ENCODE peak calls at places on chromosome 19, in four cellular contexts. Y, T, Q and U are unnamed samples.

GRCh38 chr19:14051980-14052379 is 9.9 kb downstream of the PALM3 start:
- DNase-seq in Y (no peak), T (no peak), Q (no peak), U (no peak)

GRCh38 chr19:18109731-18110671 is 12.4 kb downstream of the MAST3 start:
- DNase-seq in Y (no peak), T (peak; percentile 62), Q (peak; percentile 89), U (peak; percentile 79)

GRCh38 chr19:51020988-51021651 is 1.6 kb upstream of the KLK10 start:
- DNase-seq in Y (peak; percentile 38), T (peak; percentile 58), Q (no peak), U (peak; percentile 30)

GRCh38 chr19:36488816-36489138 is 584 bp downstream of the ZNF566 start:
- DNase-seq in Y (no peak), T (peak; percentile 14), Q (no peak), U (no peak)

GRCh38 chr19:15911599-15912237 is 13.8 kb upstream of the CYP4F2 start:
- DNase-seq in Y (no peak), T (no peak), Q (peak; percentile 45), U (no peak)

GRCh38 chr19:51365211-51366049 is 758 bp downstream of the ETFB start:
- DNase-seq in Y (no peak), T (peak; percentile 61), Q (no peak), U (peak; percentile 66)

GRCh38 chr19:6250024-6250605 is 29.7 kb downstream of the MLLT1 start:
- DNase-seq in Y (no peak), T (no peak), Q (no peak), U (no peak)

GRCh38 chr19:33998302-33998701 is 174.0 kb upstream of the LSM14A start:
- DNase-seq in Y (no peak), T (no peak), Q (no peak), U (no peak)

GRCh38 chr19:10011974-10012373 is 1.3 kb upstream of the RDH8 start:
- DNase-seq in Y (no peak), T (no peak), Q (no peak), U (no peak)

GRCh38 chr19:4414144-4414799 is 11.8 kb downstream of the CHAF1A start:
- DNase-seq in Y (no peak), T (no peak), Q (no peak), U (peak; percentile 33)

GRCh38 chr19:4326837-4327251 is 11.8 kb downstream of the STAP2 start:
- DNase-seq in Y (peak; percentile 64), T (peak; percentile 52), Q (no peak), U (no peak)

GRCh38 chr19:8221161-8221560 is 12.0 kb downstream of the CERS4 start:
- DNase-seq in Y (no peak), T (no peak), Q (no peak), U (no peak)

GRCh38 chr19:35562336-35562735 is 1.1 kb downstream of the ATP4A start:
- DNase-seq in Y (no peak), T (no peak), Q (no peak), U (no peak)

GRCh38 chr19:43594710-43595604 is 977 bp downstream of the IRGQ start:
- DNase-seq in Y (peak; percentile 53), T (peak; percentile 75), Q (peak; percentile 74), U (peak; percentile 61)

GRCh38 chr19:58330458-58330857 is 3.7 kb downstream of the ZSCAN22 start:
- DNase-seq in Y (no peak), T (no peak), Q (peak; percentile 2), U (peak; percentile 48)

GRCh38 chr19:46729696-46730095 is 12.8 kb upstream of the PRKD2 start:
- DNase-seq in Y (no peak), T (no peak), Q (no peak), U (no peak)
- H3K4me3 ChIP-seq in Y (no peak overlapping the region), T (no peak overlapping the region), Q (no peak overlapping the region), U (no peak overlapping the region)

DNA sequence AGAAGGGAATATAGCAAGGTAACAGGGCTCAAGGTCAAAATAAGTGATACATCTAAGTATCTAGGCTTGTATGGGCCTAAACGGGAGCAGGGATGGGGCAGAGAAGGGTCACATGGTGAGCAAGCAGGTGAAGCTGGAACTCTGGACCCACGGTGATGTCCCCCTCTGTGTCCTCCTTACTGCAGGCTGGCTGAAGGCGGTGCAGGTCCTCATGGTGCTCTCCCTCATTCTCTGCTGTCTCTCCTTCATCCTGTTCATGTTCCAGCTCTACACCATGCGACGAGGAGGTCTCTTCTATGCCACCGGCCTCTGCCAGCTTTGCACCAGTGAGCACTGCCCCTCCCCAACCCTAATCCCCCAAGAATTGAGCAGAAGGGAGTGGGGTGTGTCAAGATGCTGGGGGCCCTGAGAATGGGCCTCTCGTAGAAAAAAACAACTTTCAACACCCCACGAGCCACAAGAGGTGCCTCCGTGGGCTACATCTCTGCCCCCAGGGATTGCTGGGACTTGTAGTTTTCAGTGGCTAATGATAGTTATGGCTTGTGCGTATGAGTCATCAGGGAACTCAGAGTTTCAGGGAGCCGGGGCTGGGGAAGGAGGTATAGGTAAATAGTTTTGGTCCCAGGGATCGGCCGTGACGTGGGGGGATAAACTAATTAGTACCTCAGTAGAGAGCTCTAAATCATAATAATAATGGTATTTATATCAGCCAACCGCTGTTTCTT is 4.0 kb downstream of the EMP3 start:
- DNase-seq in Y (no peak), T (no peak), Q (no peak), U (peak; percentile 52)
- H3K4me3 ChIP-seq in Y (no peak overlapping the region), T (no peak overlapping the region), Q (no peak overlapping the region), U (no peak overlapping the region)

GRCh38 chr19:1524972-1525325 is 1.1 kb downstream of the PLK5 start:
- DNase-seq in Y (no peak), T (no peak), Q (no peak), U (no peak)

GRCh38 chr19:1526979-1527649 is 3.2 kb downstream of the PLK5 start:
- DNase-seq in Y (no peak), T (no peak), Q (no peak), U (no peak)

GRCh38 chr19:1527650-1528309 is 3.9 kb downstream of the PLK5 start:
- DNase-seq in Y (no peak), T (no peak), Q (no peak), U (no peak)

GRCh38 chr19:1525343-1525742 is 1.5 kb downstream of the PLK5 start:
- DNase-seq in Y (no peak), T (no peak), Q (no peak), U (no peak)

DNA sequence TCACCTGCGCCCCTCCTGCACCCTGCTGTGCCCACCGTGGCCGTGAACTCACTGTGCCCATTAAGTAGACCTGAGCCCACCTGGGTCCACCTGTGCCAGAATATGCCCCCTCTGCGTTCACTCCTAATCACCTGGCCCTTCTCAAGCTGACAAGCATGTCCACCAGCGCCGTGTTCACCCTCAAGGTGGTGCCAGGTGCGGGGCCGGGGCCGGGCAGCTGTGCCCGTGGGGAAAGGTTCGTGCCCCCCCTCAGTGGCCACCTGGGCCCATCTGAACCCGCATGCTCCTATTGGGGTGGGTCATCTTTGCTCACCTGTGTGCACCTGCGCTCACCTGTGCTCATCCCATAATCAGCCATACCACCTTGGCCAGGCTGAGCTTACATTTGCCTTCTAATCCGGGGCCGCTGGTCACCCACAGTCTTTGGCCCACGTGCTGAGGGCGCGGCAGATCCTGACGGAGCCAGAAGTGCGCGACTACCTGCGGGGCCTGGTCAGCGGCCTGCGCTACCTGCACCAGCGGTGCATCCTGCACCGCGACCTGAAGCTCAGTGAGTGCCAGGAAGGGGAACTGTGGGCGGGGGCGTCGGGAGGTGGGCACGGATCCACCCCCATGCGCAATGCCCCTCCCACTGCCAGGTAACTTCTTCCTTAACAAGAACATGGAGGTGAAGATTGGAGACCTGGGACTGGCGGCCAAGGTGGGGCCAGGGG is 2.3 kb downstream of the PLK5 start:
- DNase-seq in Y (no peak), T (no peak), Q (no peak), U (no peak)
- H3K4me3 ChIP-seq in Y (no peak overlapping the region), T (no peak overlapping the region), Q (no peak overlapping the region), U (no peak overlapping the region)

GRCh38 chr19:46578450-46578849 is 22.7 kb upstream of the CALM3 start:
- DNase-seq in Y (no peak), T (no peak), Q (no peak), U (no peak)

GRCh38 chr19:46579286-46579944 is 21.7 kb upstream of the CALM3 start:
- DNase-seq in Y (peak; percentile 14), T (peak; percentile 9), Q (no peak), U (no peak)

GRCh38 chr19:46573679-46574522 is 27.2 kb upstream of the CALM3 start:
- DNase-seq in Y (no peak), T (no peak), Q (no peak), U (no peak)

GRCh38 chr19:46571495-46571894 is 29.6 kb upstream of the CALM3 start:
- DNase-seq in Y (no peak), T (peak; percentile 23), Q (no peak), U (peak; percentile 18)

DNA sequence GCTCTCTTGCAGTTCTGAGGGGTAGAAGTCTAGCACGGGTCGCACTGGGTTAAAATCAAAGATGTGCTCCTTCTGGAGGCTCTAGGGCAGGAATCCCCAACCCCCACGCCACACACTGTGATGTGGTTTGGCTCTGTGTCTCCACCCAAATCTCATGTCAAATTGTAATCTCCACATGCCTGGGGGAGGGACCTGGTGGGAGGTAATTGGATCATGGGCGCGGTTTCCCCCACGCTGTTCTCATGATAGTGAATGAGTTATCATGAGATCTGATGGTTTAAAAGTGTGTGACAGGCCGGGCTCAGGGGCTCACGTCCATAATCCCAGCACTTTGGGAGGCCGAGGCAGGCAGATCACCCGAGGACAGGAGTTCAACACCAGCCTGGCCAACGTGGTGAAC is 26.6 kb upstream of the CALM3 start:
- DNase-seq in Y (no peak), T (no peak), Q (no peak), U (no peak)
- H3K4me3 ChIP-seq in Y (no peak overlapping the region), T (no peak overlapping the region), Q (no peak overlapping the region), U (no peak overlapping the region)